ENCODE peak calls at places on chromosome 20, in nine cellular contexts. V, R, N, K, G, H, L, X and Q are unnamed samples.

GRCh38 chr20:53087034-53087777 is 115.0 kb downstream of the TSHZ2 start:
- DNase-seq in V (no peak), R (no peak), N (no peak), K (no peak), G (no peak), H (no peak), L (no peak), X (no peak), Q (no peak)

GRCh38 chr20:1824177-1824576 is 71.0 kb upstream of the SIRPA start:
- DNase-seq in V (no peak), R (no peak), N (no peak), K (no peak), G (no peak), H (no peak), L (no peak), X (no peak), Q (no peak)

GRCh38 chr20:62921119-62921687 is 5.1 kb downstream of the DIDO1 start:
- DNase-seq in V (peak; percentile 62), R (peak; percentile 53), N (peak; percentile 62), K (peak; percentile 64), G (no peak), H (peak; percentile 78), L (no peak), X (peak; percentile 82), Q (no peak)

GRCh38 chr20:54820392-54820791 is 345.0 kb downstream of the DOK5 start:
- DNase-seq in V (no peak), R (no peak), N (no peak), K (no peak), G (no peak), H (no peak), L (no peak), X (no peak), Q (no peak)

GRCh38 chr20:59783020-59784010 is 150.1 kb downstream of the SYCP2 start:
- DNase-seq in V (peak; percentile 76), R (peak; percentile 15), N (peak; percentile 25), K (peak; percentile 75), G (no peak), H (peak; percentile 47), L (no peak), X (peak; percentile 69), Q (peak; percentile 44)

GRCh38 chr20:9912858-9913434 is 74.1 kb upstream of the PAK5 start:
- DNase-seq in V (peak; percentile 62), R (peak; percentile 42), N (peak; percentile 51), K (peak; percentile 55), G (peak; percentile 7), H (peak; percentile 71), L (peak; percentile 3), X (peak; percentile 64), Q (peak; percentile 38)

GRCh38 chr20:23887856-23888255 is 8.3 kb upstream of the CST5 start:
- DNase-seq in V (no peak), R (no peak), N (no peak), K (no peak), G (no peak), H (no peak), L (no peak), X (no peak), Q (no peak)

GRCh38 chr20:8020314-8021079 is 936 bp upstream of the TMX4 start:
- DNase-seq in V (no peak), R (no peak), N (peak; percentile 1), K (peak; percentile 76), G (peak; percentile 38), H (no peak), L (no peak), X (no peak), Q (no peak)

GRCh38 chr20:32457476-32457986 is 99.4 kb downstream of the ASXL1 start:
- DNase-seq in V (peak; percentile 91), R (peak; percentile 56), N (no peak), K (peak; percentile 42), G (peak; percentile 58), H (peak; percentile 65), L (no peak), X (peak; percentile 52), Q (no peak)

GRCh38 chr20:3749689-3750639 is 17.5 kb downstream of the HSPA12B start:
- DNase-seq in V (peak; percentile 84), R (no peak), N (no peak), K (peak; percentile 35), G (no peak), H (no peak), L (no peak), X (peak; percentile 32), Q (no peak)
- TF ChIP-seq CTCF in V (peak; percentile 92), R (peak; percentile 33), N (peak; percentile 96), K (peak; percentile 47), G (peak; percentile 45), H (peak; percentile 34), L (peak; percentile 22), X (peak; percentile 45), Q (peak; percentile 15)

GRCh38 chr20:16904751-16905150 is 156.6 kb downstream of the OTOR start:
- DNase-seq in V (no peak), R (no peak), N (no peak), K (no peak), G (no peak), H (no peak), L (no peak), X (no peak), Q (no peak)
- TF ChIP-seq CTCF in V (no peak), R (no peak), N (no peak), K (no peak), G (no peak), H (no peak), L (peak; percentile 15), X (peak; percentile 32), Q (no peak)

DNA sequence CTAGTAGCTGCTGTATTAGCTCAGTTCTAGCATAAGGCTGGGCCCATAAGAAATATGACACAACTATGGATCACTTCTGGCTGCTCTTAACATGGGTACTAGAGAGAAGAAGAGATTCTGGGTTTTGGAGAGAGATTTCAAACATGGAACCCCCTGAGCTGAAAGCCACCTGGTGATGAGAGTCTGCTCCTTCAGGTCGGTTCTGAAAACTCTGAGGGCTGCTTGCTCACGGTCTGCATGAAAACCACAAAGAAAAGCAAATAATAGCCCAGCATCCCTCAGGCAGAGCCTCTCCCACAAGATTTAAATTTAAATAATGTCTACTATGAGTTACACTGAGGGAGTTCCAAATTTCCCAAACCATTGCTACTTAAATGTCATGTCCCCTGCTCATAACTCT is 301.6 kb downstream of the BMP7 start:
- DNase-seq in V (no peak), R (no peak), N (no peak), K (no peak), G (no peak), H (no peak), L (no peak), X (no peak), Q (no peak)
- TF ChIP-seq CTCF in V (no peak), R (no peak), N (no peak), K (no peak), G (no peak), H (no peak), L (no peak), X (no peak), Q (no peak)

GRCh38 chr20:44657875-44658274 is 6.4 kb upstream of the ADA start:
- DNase-seq in V (no peak), R (no peak), N (no peak), K (no peak), G (no peak), H (no peak), L (no peak), X (no peak), Q (no peak)
- TF ChIP-seq CTCF in V (no peak), R (no peak), N (no peak), K (no peak), G (no peak), H (no peak), L (no peak), X (no peak), Q (no peak)